ENCODE peak calls at places on chromosome 14, in seven cellular contexts. W is GM12865, T is vagina, I is cardiac fibroblast, N is NB4, Y is foreskin fibroblast, X is fibroblast of mammary gland. K is an unnamed sample.

GRCh38 chr14:34770901-34771300 is 56.5 kb upstream of the CFL2 start:
- DNase-seq in W (no peak), T (no peak), I (no peak), N (no peak), Y (no peak), X (no peak), K (no peak)

GRCh38 chr14:53668861-53669260 is 287.8 kb downstream of the BMP4 start:
- DNase-seq in W (no peak), T (no peak), I (no peak), N (peak), Y (peak), X (peak), K (peak)

GRCh38 chr14:87255046-87255445 is 737.9 kb downstream of the GALC start:
- DNase-seq in W (no peak), T (no peak), I (no peak), N (no peak), Y (no peak), X (no peak), K (no peak)

GRCh38 chr14:76109087-76109880 is 42.4 kb upstream of the GPATCH2L start:
- DNase-seq in W (no peak), T (no peak), I (no peak), N (no peak), Y (peak), X (peak), K (no peak)

GRCh38 chr14:61495809-61496208 is 174.4 kb downstream of the PRKCH start:
- DNase-seq in W (no peak), T (no peak), I (no peak), N (no peak), Y (no peak), X (no peak), K (no peak)

GRCh38 chr14:89443002-89443660 is 26.1 kb upstream of the FOXN3 start:
- DNase-seq in W (no peak), T (no peak), I (peak), N (no peak), Y (peak), X (peak), K (no peak)

GRCh38 chr14:77654001-77654431 is 37.6 kb upstream of the SPTLC2 start:
- DNase-seq in W (no peak), T (no peak), I (no peak), N (peak), Y (no peak), X (no peak), K (no peak)

GRCh38 chr14:100372357-100373048 is 49.4 kb downstream of the SLC25A47 start:
- DNase-seq in W (no peak), T (no peak), I (no peak), N (no peak), Y (peak), X (no peak), K (no peak)

GRCh38 chr14:54589843-54590242 is 22.9 kb downstream of the SAMD4A start:
- DNase-seq in W (no peak), T (no peak), I (peak), N (no peak), Y (peak), X (peak), K (no peak)

GRCh38 chr14:33282811-33283210 is 344.1 kb downstream of the NPAS3 start:
- DNase-seq in W (no peak), T (no peak), I (peak), N (no peak), Y (no peak), X (peak), K (no peak)

GRCh38 chr14:71290301-71290700 is 383.0 kb downstream of the PCNX1 start:
- DNase-seq in W (no peak), T (no peak), I (no peak), N (no peak), Y (no peak), X (no peak), K (no peak)

GRCh38 chr14:78075033-78075432 is 95.1 kb upstream of the NRXN3 start:
- DNase-seq in W (no peak), T (no peak), I (no peak), N (no peak), Y (no peak), X (no peak), K (no peak)

GRCh38 chr14:101561897-101562490 is 699 bp downstream of the DIO3 start:
- DNase-seq in W (no peak), T (no peak), I (no peak), N (no peak), Y (no peak), X (no peak), K (no peak)

GRCh38 chr14:91349481-91350074 is 68.0 kb downstream of the CCDC88C start:
- DNase-seq in W (peak), T (no peak), I (no peak), N (no peak), Y (no peak), X (no peak), K (no peak)

GRCh38 chr14:106657460-106657859 is 1131.1 kb downstream of the TMEM121 start:
- DNase-seq in W (peak), T (no peak), I (no peak), N (peak), Y (no peak), X (no peak), K (no peak)

GRCh38 chr14:99803803-99804202 is 10.6 kb downstream of the EML1 start:
- DNase-seq in W (no peak), T (no peak), I (no peak), N (no peak), Y (no peak), X (no peak), K (no peak)

GRCh38 chr14:100108042-100108825 is 43.0 kb downstream of the EVL start:
- DNase-seq in W (peak), T (no peak), I (peak), N (peak), Y (peak), X (peak), K (no peak)

GRCh38 chr14:106846218-106846617 is 1319.8 kb downstream of the TMEM121 start:
- DNase-seq in W (no peak), T (no peak), I (peak), N (no peak), Y (no peak), X (no peak), K (no peak)

GRCh38 chr14:87522575-87522974 is 470.4 kb downstream of the GALC start:
- DNase-seq in W (no peak), T (no peak), I (no peak), N (no peak), Y (no peak), X (no peak), K (no peak)

GRCh38 chr14:39218171-39218769 is 15.4 kb upstream of the MIA2 start:
- DNase-seq in W (no peak), T (no peak), I (peak), N (no peak), Y (peak), X (peak), K (no peak)

GRCh38 chr14:32252030-32252670 is 49.1 kb upstream of the RNU6-8 start:
- DNase-seq in W (peak), T (no peak), I (peak), N (peak), Y (peak), X (peak), K (no peak)

GRCh38 chr14:101364503-101365328 is 196.6 kb upstream of the DIO3 start:
- DNase-seq in W (no peak), T (peak), I (no peak), N (no peak), Y (peak), X (peak), K (no peak)

GRCh38 chr14:92687681-92688433 is 60.6 kb downstream of the LGMN start:
- DNase-seq in W (no peak), T (no peak), I (peak), N (no peak), Y (peak), X (no peak), K (no peak)

GRCh38 chr14:75793806-75794205 is 132.8 kb downstream of the TTLL5 start:
- DNase-seq in W (peak), T (no peak), I (peak), N (no peak), Y (peak), X (peak), K (no peak)

GRCh38 chr14:23366163-23366921 is 1.4 kb upstream of the EFS start:
- DNase-seq in W (no peak), T (no peak), I (peak), N (no peak), Y (peak), X (peak), K (no peak)

GRCh38 chr14:21070610-21071224 is 613 bp downstream of the ARHGEF40 start:
- DNase-seq in W (no peak), T (no peak), I (peak), N (peak), Y (peak), X (peak), K (no peak)

GRCh38 chr14:68834816-68835215 is 41.9 kb upstream of the ZFP36L1 start:
- DNase-seq in W (no peak), T (no peak), I (no peak), N (no peak), Y (no peak), X (no peak), K (no peak)

GRCh38 chr14:23865502-23865901 is 88.1 kb upstream of the DHRS4 start:
- DNase-seq in W (no peak), T (no peak), I (no peak), N (no peak), Y (no peak), X (no peak), K (no peak)

GRCh38 chr14:34685819-34686428 is 28.5 kb downstream of the CFL2 start:
- DNase-seq in W (no peak), T (no peak), I (no peak), N (no peak), Y (no peak), X (no peak), K (no peak)

GRCh38 chr14:101083564-101084435 is 180.3 kb upstream of the RTL1 start:
- DNase-seq in W (no peak), T (no peak), I (no peak), N (peak), Y (no peak), X (no peak), K (no peak)

GRCh38 chr14:35332517-35333346 is 40.5 kb downstream of the PSMA6 start:
- DNase-seq in W (peak), T (no peak), I (peak), N (peak), Y (peak), X (peak), K (no peak)

GRCh38 chr14:85867450-85867849 is 337.5 kb downstream of the FLRT2 start:
- DNase-seq in W (no peak), T (no peak), I (no peak), N (peak), Y (no peak), X (no peak), K (no peak)
- TF ChIP-seq CTCF in W (no peak), T (no peak), I (no peak), N (no peak), Y (no peak), X (peak), K (no peak)

GRCh38 chr14:73591690-73592448 is at the start of gene ACOT4:
- DNase-seq in W (peak), T (no peak), I (no peak), N (peak), Y (peak), X (no peak), K (no peak)
- H3K4me3 ChIP-seq in W (peak), T (peak), I (peak), N (no peak), Y (peak), X (peak), K (peak)

GRCh38 chr14:59868021-59868420 is 2.6 kb downstream of the RTN1 start:
- DNase-seq in W (no peak), T (no peak), I (no peak), N (no peak), Y (no peak), X (no peak), K (no peak)
- TF ChIP-seq CTCF in W (no peak), T (no peak), I (no peak), N (no peak), Y (no peak), X (no peak), K (no peak)

GRCh38 chr14:95311752-95312151 is 8.0 kb downstream of the CLMN start:
- DNase-seq in W (no peak), T (no peak), I (peak), N (peak), Y (no peak), X (peak), K (no peak)
- H3K4me3 ChIP-seq in W (no peak), T (no peak), I (no peak), N (no peak), Y (no peak), X (no peak), K (no peak)

GRCh38 chr14:45526715-45527549 is 273.9 kb upstream of the MIS18BP1 start:
- DNase-seq in W (peak), T (no peak), I (peak), N (peak), Y (no peak), X (peak), K (no peak)
- TF ChIP-seq CTCF in W (peak), T (no peak), I (peak), N (peak), Y (peak), X (peak), K (peak)

GRCh38 chr14:103716899-103717411 is 1.3 kb downstream of the ZFYVE21 start:
- DNase-seq in W (no peak), T (no peak), I (no peak), N (no peak), Y (no peak), X (no peak), K (no peak)
- H3K4me3 ChIP-seq in W (peak), T (peak), I (peak), N (peak), Y (peak), X (peak), K (peak)

GRCh38 chr14:97233319-97233980 is 436.3 kb downstream of the VRK1 start:
- DNase-seq in W (no peak), T (no peak), I (no peak), N (no peak), Y (no peak), X (no peak), K (no peak)
- TF ChIP-seq CTCF in W (no peak), T (no peak), I (no peak), N (no peak), Y (no peak), X (no peak), K (no peak)

GRCh38 chr14:50395448-50395847 is 1.2 kb downstream of the CDKL1 start:
- DNase-seq in W (no peak), T (no peak), I (no peak), N (no peak), Y (no peak), X (peak), K (no peak)
- H3K4me3 ChIP-seq in W (peak), T (peak), I (peak), N (peak), Y (peak), X (peak), K (no peak)

K was measured in BJ.